ENCODE peak calls at places on chromosomes 7 and 10, in four cellular contexts. W is A549, T is HepG2, K is K562. Z is an unnamed sample.

GRCh38 chr10:70234668-70235447 is 1.6 kb upstream of the PPA1 start:
- DNase-seq in T (no peak), W (no peak), K (no peak), Z (peak)

GRCh38 chr7:122423591-122423990 is 119.0 kb upstream of the FEZF1 start:
- DNase-seq in T (no peak), W (no peak), K (no peak), Z (no peak)

GRCh38 chr7:3112499-3113134 is 69.0 kb upstream of the CARD11 start:
- DNase-seq in K (no peak), W (no peak), T (no peak), Z (no peak)

GRCh38 chr10:11197266-11197712 is 179.6 kb downstream of the CELF2 start:
- DNase-seq in K (no peak), T (no peak), W (no peak), Z (no peak)

GRCh38 chr7:55133630-55134392 is 115.0 kb downstream of the EGFR start:
- DNase-seq in T (peak), W (peak), K (peak), Z (peak)

GRCh38 chr7:55150709-55151108 is 131.9 kb downstream of the EGFR start:
- DNase-seq in T (no peak), K (no peak), W (no peak), Z (no peak)

GRCh38 chr10:122462533-122463465 is 1.4 kb downstream of the HTRA1 start:
- DNase-seq in K (no peak), W (no peak), T (no peak), Z (peak)

GRCh38 chr10:42836096-42836495 is 53.5 kb downstream of the BMS1 start:
- DNase-seq in T (no peak), W (no peak), K (no peak), Z (no peak)

GRCh38 chr7:12601302-12601869 is 30.9 kb downstream of the SCIN start:
- DNase-seq in K (no peak), T (no peak), W (no peak), Z (no peak)

DNA sequence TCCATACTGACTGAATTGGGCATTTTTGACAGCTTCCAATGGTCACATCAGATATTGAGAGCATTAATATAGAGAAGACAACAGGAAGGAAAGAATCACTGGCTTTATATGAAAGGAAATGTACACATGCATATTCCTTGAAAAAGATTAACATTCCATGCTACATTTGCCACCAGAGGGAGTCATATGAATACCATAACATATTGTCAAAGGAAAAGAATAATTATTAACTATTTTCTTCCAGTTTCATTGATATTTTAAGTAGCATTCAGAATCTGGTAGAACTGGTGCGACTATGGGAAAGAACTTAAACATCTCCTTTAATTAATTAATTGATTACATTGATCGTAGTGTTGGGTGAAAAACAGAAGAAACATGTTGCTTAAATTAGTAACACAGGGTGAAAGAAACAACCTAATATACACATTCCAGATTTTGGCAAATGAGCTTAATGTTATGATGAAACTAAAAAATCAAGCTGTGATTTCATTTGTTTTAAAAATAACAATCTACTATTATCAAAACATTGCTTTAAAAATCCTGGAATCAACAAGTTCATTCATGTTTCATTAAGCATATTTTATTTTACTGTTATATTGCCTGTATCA is 71.5 kb downstream of the GPR85 start:
- DNase-seq in W (peak), K (no peak), T (peak), Z (peak)
- TF ChIP-seq MAZ in W (no peak), K (no peak), T (no peak), Z (no peak)

GRCh38 chr7:139784643-139785042 is 6.8 kb upstream of the HIPK2 start:
- DNase-seq in K (no peak), T (no peak), W (no peak), Z (no peak)
- TF ChIP-seq MAZ in K (no peak), T (no peak), W (no peak), Z (no peak)

DNA sequence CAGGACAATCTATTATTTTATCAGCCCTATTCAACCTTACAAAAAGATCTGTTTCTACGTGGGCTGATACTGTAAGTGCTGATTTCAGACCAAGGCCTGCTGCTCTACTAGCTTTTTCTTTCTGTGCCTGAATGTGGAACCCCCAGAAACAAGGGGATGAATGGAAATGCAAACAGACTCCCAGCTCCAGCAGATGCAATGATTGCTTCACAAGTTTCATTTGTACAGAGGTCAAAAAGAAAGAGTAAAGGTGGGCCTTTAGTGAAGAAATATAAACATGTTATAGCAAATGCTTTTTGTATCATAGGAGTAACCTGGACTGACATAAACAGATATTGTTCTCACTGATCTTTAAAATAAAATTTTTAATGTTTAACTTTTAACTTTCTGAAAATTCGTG is 130.2 kb upstream of the SLC25A13 start:
- DNase-seq in K (no peak), W (no peak), T (peak), Z (no peak)
- TF ChIP-seq MAZ in K (no peak), W (no peak), T (no peak), Z (no peak)

GRCh38 chr10:17914169-17915045 is 37.3 kb upstream of the SLC39A12 start:
- DNase-seq in T (no peak), K (no peak), W (no peak), Z (no peak)

GRCh38 chr10:17910144-17910789 is 41.5 kb upstream of the SLC39A12 start:
- DNase-seq in W (peak), T (peak), K (no peak), Z (peak)

GRCh38 chr10:17912764-17913163 is 39.0 kb upstream of the SLC39A12 start:
- DNase-seq in W (no peak), T (no peak), K (no peak), Z (no peak)

GRCh38 chr10:17915181-17915580 is 36.5 kb upstream of the SLC39A12 start:
- DNase-seq in W (no peak), T (no peak), K (no peak), Z (no peak)

DNA sequence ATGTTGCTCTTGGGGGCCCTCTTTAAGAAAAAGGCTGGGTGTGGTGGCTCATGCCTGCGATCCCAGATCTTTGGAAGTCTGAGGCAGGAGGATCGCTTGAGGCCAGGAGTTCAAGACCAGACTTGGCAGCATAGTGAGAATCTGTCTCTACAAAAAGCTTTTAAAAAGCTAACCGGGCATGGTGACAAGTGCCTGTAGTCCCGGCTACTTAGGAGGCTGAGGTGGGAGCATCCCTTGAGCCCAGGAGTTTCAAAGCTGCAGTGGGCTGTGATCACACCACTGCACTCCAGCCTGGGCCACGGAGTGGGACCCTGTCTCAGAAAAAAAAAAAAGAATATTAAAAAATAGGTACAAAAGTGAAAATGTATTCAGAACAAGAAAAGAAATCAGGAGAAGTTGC is 38.1 kb upstream of the SLC39A12 start:
- DNase-seq in K (no peak), W (no peak), T (no peak), Z (no peak)
- TF ChIP-seq MAZ in K (no peak), W (no peak), T (no peak), Z (no peak)

GRCh38 chr10:114026189-114027040 is 17.3 kb upstream of the ADRB1 start:
- DNase-seq in W (peak), K (no peak), T (peak), Z (peak)
- TF ChIP-seq MAZ in W (no peak), K (no peak), T (no peak), Z (no peak)

GRCh38 chr7:139732471-139733167 is 45.2 kb downstream of the HIPK2 start:
- DNase-seq in T (no peak), K (no peak), W (no peak), Z (no peak)

GRCh38 chr7:139735466-139735865 is 42.3 kb downstream of the HIPK2 start:
- DNase-seq in T (no peak), K (no peak), W (no peak), Z (no peak)

GRCh38 chr7:139735912-139736595 is 41.7 kb downstream of the HIPK2 start:
- DNase-seq in K (no peak), T (no peak), W (no peak), Z (no peak)

GRCh38 chr7:139733751-139734150 is 44.0 kb downstream of the HIPK2 start:
- DNase-seq in K (no peak), W (no peak), T (no peak), Z (no peak)

GRCh38 chr7:139734395-139734794 is 43.4 kb downstream of the HIPK2 start:
- DNase-seq in K (no peak), W (no peak), T (no peak), Z (peak)
- TF ChIP-seq MAZ in K (no peak), W (no peak), T (no peak), Z (peak)

GRCh38 chr10:132249824-132250375 is 57.9 kb downstream of the STK32C start:
- DNase-seq in T (no peak), K (no peak), W (no peak), Z (no peak)
- TF ChIP-seq MAZ in T (no peak), K (no peak), W (no peak), Z (no peak)

GRCh38 chr7:71290382-71290781 is 158.4 kb downstream of the GALNT17 start:
- DNase-seq in W (no peak), T (no peak), K (no peak), Z (no peak)
- TF ChIP-seq MAZ in W (no peak), T (no peak), K (no peak), Z (no peak)

GRCh38 chr7:138067774-138068173 is 8.5 kb upstream of the AKR1D1 start:
- DNase-seq in W (no peak), K (no peak), T (peak), Z (no peak)
- TF ChIP-seq MAZ in W (no peak), K (no peak), T (no peak), Z (no peak)

DNA sequence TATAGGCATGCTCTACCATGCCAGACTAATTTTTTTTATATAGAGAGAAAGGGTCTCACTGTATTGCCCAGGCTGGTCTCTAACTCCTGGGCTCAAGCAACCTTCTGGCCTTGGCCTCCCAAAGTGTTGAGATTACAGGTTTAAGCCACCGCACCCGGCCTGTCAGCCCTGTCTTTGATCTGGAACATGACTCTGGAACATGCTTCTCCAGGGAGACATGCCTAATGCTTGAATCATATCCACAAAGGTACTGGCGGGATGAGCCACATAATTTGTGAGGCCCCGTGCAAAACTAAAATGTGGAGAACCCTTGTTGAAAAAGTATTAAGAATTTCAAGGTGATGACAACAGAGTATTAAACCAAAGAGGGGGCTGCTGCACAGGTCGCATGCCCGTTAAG is 282.8 kb downstream of the ARHGAP12 start:
- DNase-seq in W (no peak), K (no peak), T (no peak), Z (no peak)
- TF ChIP-seq MAZ in W (no peak), K (no peak), T (no peak), Z (no peak)

Z was measured in IMR-90.